ENCODE peak calls at places on chromosomes 16 and 17, in seven cellular contexts. E, O, Y, C, B, T and M are unnamed samples. For H3K4me1, the result is how much of the 10 kb centered on the place peaks cover.

GRCh38 chr16:58098207-58099096 is 30.7 kb downstream of the CFAP20 start:
- DNase-seq in B (no peak), Y (no peak), E (no peak), T (peak), C (peak), O (peak), M (peak)

GRCh38 chr17:16314859-16315258 is 38.4 kb downstream of the CENPV start:
- DNase-seq in T (no peak), C (no peak), E (no peak), Y (no peak), B (no peak), O (no peak), M (no peak)

GRCh38 chr17:49055181-49055927 is 58.2 kb downstream of the IGF2BP1 start:
- DNase-seq in T (no peak), C (no peak), Y (no peak), B (no peak), O (no peak), E (no peak), M (no peak)

GRCh38 chr17:10327640-10328039 is 45.2 kb downstream of the MYH13 start:
- DNase-seq in E (peak), T (peak), C (peak), B (peak), O (peak), Y (peak), M (peak)

GRCh38 chr16:81429045-81429521 is 15.5 kb upstream of the CMIP start:
- DNase-seq in T (no peak), C (no peak), B (no peak), Y (no peak), E (no peak), O (no peak), M (no peak)

GRCh38 chr17:30279156-30279555 is 12.6 kb downstream of the BLMH start:
- DNase-seq in E (no peak), Y (no peak), B (no peak), O (no peak), T (no peak), C (no peak), M (no peak)

GRCh38 chr17:3641014-3641413 is 4.5 kb downstream of the CTNS start:
- DNase-seq in Y (no peak), O (no peak), C (no peak), E (no peak), T (no peak), B (no peak), M (no peak)

GRCh38 chr16:1082266-1082951 is 9.9 kb downstream of the SSTR5 start:
- DNase-seq in E (no peak), Y (no peak), B (no peak), C (no peak), O (no peak), T (peak), M (peak)

GRCh38 chr17:2025622-2026309 is 632 bp upstream of the RTN4RL1 start:
- DNase-seq in B (peak), Y (peak), T (peak), O (peak), C (peak), E (peak), M (peak)

GRCh38 chr17:193841-194806 is 12.7 kb upstream of the DOC2B start:
- DNase-seq in E (no peak), C (no peak), B (peak), Y (no peak), O (no peak), T (peak), M (no peak)

DNA sequence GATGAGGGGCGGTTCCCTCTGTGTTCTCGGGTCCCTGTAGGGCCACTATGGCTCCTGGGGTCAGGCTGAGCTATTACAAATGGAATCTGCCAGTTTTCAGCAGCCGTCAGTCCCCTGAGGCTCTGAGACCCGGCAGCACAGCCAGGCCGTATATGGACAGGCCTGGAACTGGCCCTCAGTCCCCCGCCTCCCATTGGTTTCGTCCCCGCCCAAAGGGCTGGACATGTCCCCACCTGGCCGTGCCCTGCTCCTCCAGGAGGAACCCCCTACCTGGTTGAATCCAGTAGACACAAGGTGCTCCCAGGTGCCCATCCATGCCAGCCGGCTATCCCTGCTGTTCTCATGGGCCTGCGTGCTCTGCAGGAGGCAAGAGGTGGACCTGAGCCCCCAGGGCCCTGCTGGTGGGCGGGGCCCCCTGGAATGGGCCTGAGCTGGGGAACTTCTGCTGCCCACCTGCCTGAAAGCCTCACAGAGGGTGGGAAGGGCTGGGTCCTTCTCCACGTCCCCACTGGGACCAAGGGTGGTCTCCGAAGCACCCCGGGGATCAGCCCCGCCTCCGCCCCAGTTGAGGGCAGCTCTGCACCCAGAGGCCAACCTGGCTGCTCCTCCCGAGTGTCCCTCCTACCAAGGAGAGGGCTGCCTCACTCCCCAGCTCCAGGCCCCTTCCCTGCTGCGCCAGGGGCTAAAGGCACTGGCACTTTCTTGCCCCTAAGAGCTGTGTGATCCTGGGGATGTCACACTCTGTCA is 16.8 kb downstream of the VASN start:
- DNase-seq in E (no peak), Y (peak), B (no peak), T (no peak), C (no peak), O (no peak), M (peak)
- H3K4me1 ChIP-seq in E (under half), Y (half or more), B (under half), T (half or more), C (under half), O (under half), M (half or more)

DNA sequence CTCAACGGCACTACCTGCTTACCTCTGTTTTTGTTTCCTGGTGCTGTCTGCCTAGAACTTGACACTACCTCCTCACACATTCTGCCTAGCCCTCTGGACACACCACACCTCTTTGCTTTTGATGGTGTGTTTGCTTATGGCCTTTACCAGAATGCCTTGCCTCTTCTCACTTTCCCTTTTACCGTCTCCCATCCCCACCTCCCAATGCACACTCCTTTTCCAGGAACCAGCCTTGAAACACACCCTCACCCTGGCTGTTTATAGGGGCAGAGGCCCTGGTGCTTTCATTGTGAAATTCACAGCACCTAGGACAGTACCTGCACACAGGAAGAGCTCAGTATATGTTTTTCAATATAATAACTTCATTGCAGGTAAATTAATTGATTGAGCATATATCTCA is 56.2 kb downstream of the MAP2K6 start:
- DNase-seq in B (no peak), O (no peak), Y (no peak), E (no peak), T (no peak), C (no peak), M (no peak)
- H3K4me1 ChIP-seq in B (under half), O (under half), Y (under half), E (under half), T (under half), C (under half), M (under half)

GRCh38 chr16:67396159-67396774 is 3.0 kb upstream of the TPPP3 start:
- DNase-seq in B (peak), T (peak), O (peak), Y (peak), E (peak), C (peak), M (peak)
- H3K4me1 ChIP-seq in B (under half), T (under half), O (half or more), Y (half or more), E (under half), C (under half), M (under half)

DNA sequence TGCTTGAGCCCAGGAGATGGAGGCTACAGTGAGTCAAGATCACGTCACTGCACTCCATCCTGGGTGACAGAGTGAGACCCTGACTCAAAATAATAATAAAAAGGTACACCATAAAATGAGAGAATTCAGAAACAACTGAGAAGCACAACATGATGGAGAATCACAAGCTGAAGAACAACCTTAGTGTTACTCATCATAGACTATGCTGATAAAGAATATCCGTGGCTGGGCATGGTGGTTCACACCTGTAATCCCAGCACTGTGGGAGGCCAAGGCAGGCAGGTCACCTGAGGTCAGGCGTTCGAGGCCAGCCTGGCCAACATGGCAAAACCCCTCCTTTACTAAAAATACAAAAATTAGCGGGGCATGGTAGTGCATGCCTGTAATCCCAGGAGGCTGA is 16.0 kb downstream of the CREBBP start:
- DNase-seq in B (no peak), E (no peak), O (no peak), Y (no peak), C (no peak), T (no peak), M (no peak)
- H3K4me1 ChIP-seq in B (under half), E (under half), O (half or more), Y (half or more), C (half or more), T (under half), M (under half)

GRCh38 chr16:67663877-67664222 is 2.7 kb downstream of the ENKD1 start:
- DNase-seq in B (no peak), O (peak), T (no peak), Y (peak), E (no peak), C (no peak), M (no peak)

GRCh38 chr16:67666032-67666537 is 465 bp downstream of the ENKD1 start:
- DNase-seq in E (peak), O (peak), C (peak), B (no peak), T (peak), Y (peak), M (peak)

GRCh38 chr16:67664258-67664657 is 2.3 kb downstream of the ENKD1 start:
- DNase-seq in O (no peak), E (no peak), C (no peak), T (no peak), Y (no peak), B (no peak), M (no peak)

GRCh38 chr16:67665598-67665997 is 952 bp downstream of the ENKD1 start:
- DNase-seq in O (no peak), B (no peak), E (no peak), T (no peak), Y (no peak), C (no peak), M (no peak)

DNA sequence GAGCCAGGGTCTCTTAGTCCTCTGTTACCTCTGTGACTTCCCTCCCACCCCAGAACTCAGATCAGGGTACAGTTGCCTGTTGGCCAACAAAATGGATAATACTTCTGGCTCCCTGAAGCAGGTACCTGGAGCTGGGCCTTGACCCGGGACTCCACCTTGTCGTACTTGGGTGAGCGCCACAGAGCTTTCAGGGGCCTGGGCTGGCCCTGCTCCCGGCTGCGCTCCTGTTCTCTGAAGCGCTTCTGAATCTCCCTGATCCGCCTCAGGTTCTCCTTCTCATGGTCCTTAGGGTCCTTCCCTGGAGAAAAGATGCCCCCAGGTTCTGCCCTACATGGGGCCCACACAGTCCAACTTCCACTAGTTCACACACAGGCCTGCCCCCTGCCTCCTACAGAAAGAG is 1.7 kb downstream of the ENKD1 start:
- DNase-seq in Y (no peak), T (no peak), O (no peak), E (no peak), C (no peak), B (no peak), M (no peak)
- H3K4me1 ChIP-seq in Y (under half), T (under half), O (under half), E (under half), C (under half), B (under half), M (under half)

GRCh38 chr16:15975172-15975571 is 25.8 kb downstream of the ABCC1 start:
- DNase-seq in Y (no peak), O (peak), B (no peak), T (no peak), E (no peak), C (no peak), M (peak)

GRCh38 chr16:15972046-15972868 is 22.8 kb downstream of the ABCC1 start:
- DNase-seq in E (no peak), T (no peak), B (no peak), C (no peak), O (no peak), Y (no peak), M (no peak)

GRCh38 chr16:15976225-15976812 is 26.9 kb downstream of the ABCC1 start:
- DNase-seq in E (no peak), C (no peak), T (no peak), B (no peak), O (no peak), Y (no peak), M (no peak)

GRCh38 chr16:15973460-15973859 is 24.0 kb downstream of the ABCC1 start:
- DNase-seq in C (no peak), O (no peak), T (no peak), Y (no peak), B (no peak), E (no peak), M (peak)

DNA sequence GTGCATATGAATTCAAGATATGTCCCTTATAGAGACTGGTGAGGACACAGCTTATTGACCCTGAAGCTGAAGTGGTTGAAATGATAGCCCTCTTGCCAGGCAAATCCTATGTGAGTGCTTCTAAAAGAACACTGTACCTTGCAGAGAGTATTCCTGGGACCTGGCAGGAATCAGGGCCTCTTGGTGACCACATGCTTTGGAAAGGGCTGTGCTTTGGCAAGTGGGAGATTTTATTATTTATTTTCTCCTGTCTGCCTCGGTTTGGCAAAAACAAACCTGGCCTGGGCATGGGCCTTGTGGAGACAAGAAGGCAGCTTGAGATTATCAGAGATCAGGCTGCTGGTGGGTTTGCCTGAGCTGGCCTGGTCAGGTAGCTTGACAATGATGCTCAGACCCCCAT is 24.6 kb downstream of the ABCC1 start:
- DNase-seq in C (no peak), T (no peak), Y (no peak), B (no peak), E (no peak), O (no peak), M (no peak)
- H3K4me1 ChIP-seq in C (under half), T (under half), Y (under half), B (under half), E (under half), O (half or more), M (half or more)